ENCODE peak calls at places on chromosomes 13 and 19, in nine cellular contexts. One of them, this sample, is unnamed.

GRCh38 chr19:9934132-9934950 is 2.0 kb downstream of the OLFM2 start:
- DNase-seq in right atrium auricular region: peak
- DNase-seq in coronary artery: no peak
- DNase-seq in ovary: peak
- DNase-seq in left ventricle myocardium inferior: peak
- DNase-seq in HCT116: peak
- DNase-seq in CD8-positive, alpha-beta T cell: peak
- DNase-seq in lower lobe of right lung: peak
- DNase-seq in lung: peak
- DNase-seq in this sample: peak

GRCh38 chr13:112325142-112325808 is 50.9 kb upstream of the SPACA7 start:
- DNase-seq in right atrium auricular region: no peak
- DNase-seq in coronary artery: peak
- DNase-seq in ovary: no peak
- DNase-seq in left ventricle myocardium inferior: no peak
- DNase-seq in HCT116: no peak
- DNase-seq in CD8-positive, alpha-beta T cell: no peak
- DNase-seq in lower lobe of right lung: no peak
- DNase-seq in lung: no peak
- DNase-seq in this sample: no peak

GRCh38 chr13:27953671-27954405 is 15.3 kb downstream of the CDX2 start:
- DNase-seq in right atrium auricular region: no peak
- DNase-seq in coronary artery: peak
- DNase-seq in ovary: peak
- DNase-seq in left ventricle myocardium inferior: peak
- DNase-seq in HCT116: peak
- DNase-seq in CD8-positive, alpha-beta T cell: peak
- DNase-seq in lower lobe of right lung: peak
- DNase-seq in lung: peak
- DNase-seq in this sample: no peak

GRCh38 chr13:87999791-88000190 is 328.6 kb downstream of the SLITRK5 start:
- DNase-seq in right atrium auricular region: no peak
- DNase-seq in coronary artery: no peak
- DNase-seq in ovary: no peak
- DNase-seq in left ventricle myocardium inferior: no peak
- DNase-seq in HCT116: no peak
- DNase-seq in CD8-positive, alpha-beta T cell: no peak
- DNase-seq in lower lobe of right lung: no peak
- DNase-seq in lung: no peak
- DNase-seq in this sample: no peak

GRCh38 chr13:98915563-98916348 is 62.1 kb downstream of the DOCK9 start:
- DNase-seq in right atrium auricular region: no peak
- DNase-seq in coronary artery: no peak
- DNase-seq in ovary: no peak
- DNase-seq in left ventricle myocardium inferior: no peak
- DNase-seq in HCT116: no peak
- DNase-seq in CD8-positive, alpha-beta T cell: no peak
- DNase-seq in lower lobe of right lung: no peak
- DNase-seq in lung: no peak
- DNase-seq in this sample: no peak

GRCh38 chr19:42250249-42250665 is 4.7 kb downstream of the ERF start:
- DNase-seq in right atrium auricular region: peak
- DNase-seq in coronary artery: peak
- DNase-seq in ovary: peak
- DNase-seq in left ventricle myocardium inferior: no peak
- DNase-seq in HCT116: no peak
- DNase-seq in CD8-positive, alpha-beta T cell: no peak
- DNase-seq in lower lobe of right lung: no peak
- DNase-seq in lung: no peak
- DNase-seq in this sample: no peak

GRCh38 chr19:29690842-29691241 is 24.2 kb downstream of the C19orf12 start:
- DNase-seq in right atrium auricular region: no peak
- DNase-seq in coronary artery: no peak
- DNase-seq in ovary: no peak
- DNase-seq in left ventricle myocardium inferior: no peak
- DNase-seq in HCT116: peak
- DNase-seq in CD8-positive, alpha-beta T cell: peak
- DNase-seq in lower lobe of right lung: no peak
- DNase-seq in lung: no peak
- DNase-seq in this sample: no peak

GRCh38 chr13:71618154-71618553 is 248.8 kb downstream of the DACH1 start:
- DNase-seq in right atrium auricular region: no peak
- DNase-seq in coronary artery: no peak
- DNase-seq in ovary: no peak
- DNase-seq in left ventricle myocardium inferior: no peak
- DNase-seq in HCT116: no peak
- DNase-seq in CD8-positive, alpha-beta T cell: no peak
- DNase-seq in lower lobe of right lung: no peak
- DNase-seq in lung: no peak
- DNase-seq in this sample: no peak

GRCh38 chr19:45179063-45179847 is 671 bp downstream of the BLOC1S3 start:
- DNase-seq in right atrium auricular region: no peak
- DNase-seq in coronary artery: no peak
- DNase-seq in ovary: peak
- DNase-seq in left ventricle myocardium inferior: no peak
- DNase-seq in HCT116: no peak
- DNase-seq in CD8-positive, alpha-beta T cell: peak
- DNase-seq in lower lobe of right lung: peak
- DNase-seq in lung: peak
- DNase-seq in this sample: peak

GRCh38 chr19:50427997-50428425 is 4.7 kb upstream of the MYBPC2 start:
- DNase-seq in right atrium auricular region: peak
- DNase-seq in coronary artery: peak
- DNase-seq in ovary: peak
- DNase-seq in left ventricle myocardium inferior: peak
- DNase-seq in HCT116: no peak
- DNase-seq in CD8-positive, alpha-beta T cell: peak
- DNase-seq in lower lobe of right lung: peak
- DNase-seq in lung: peak
- DNase-seq in this sample: peak

GRCh38 chr13:45180713-45181601 is 19.9 kb downstream of the KCTD4 start:
- DNase-seq in right atrium auricular region: no peak
- DNase-seq in coronary artery: no peak
- DNase-seq in ovary: no peak
- DNase-seq in left ventricle myocardium inferior: no peak
- DNase-seq in HCT116: no peak
- DNase-seq in CD8-positive, alpha-beta T cell: no peak
- DNase-seq in lower lobe of right lung: no peak
- DNase-seq in lung: no peak
- DNase-seq in this sample: no peak

GRCh38 chr19:13993554-13994308 is 12.4 kb downstream of the RFX1 start:
- DNase-seq in right atrium auricular region: no peak
- DNase-seq in coronary artery: no peak
- DNase-seq in ovary: no peak
- DNase-seq in left ventricle myocardium inferior: no peak
- DNase-seq in HCT116: no peak
- DNase-seq in CD8-positive, alpha-beta T cell: peak
- DNase-seq in lower lobe of right lung: no peak
- DNase-seq in lung: no peak
- DNase-seq in this sample: peak
- H3K27ac ChIP-seq in right atrium auricular region: no peak
- H3K27ac ChIP-seq in coronary artery: no peak
- H3K27ac ChIP-seq in ovary: no peak
- H3K27ac ChIP-seq in left ventricle myocardium inferior: peak
- H3K27ac ChIP-seq in HCT116: no peak
- H3K27ac ChIP-seq in CD8-positive, alpha-beta T cell: no peak
- H3K27ac ChIP-seq in lower lobe of right lung: no peak
- H3K27ac ChIP-seq in lung: no peak
- H3K27ac ChIP-seq in this sample: no peak

GRCh38 chr19:2822846-2823245 is 3.2 kb downstream of the ZNF554 start:
- DNase-seq in right atrium auricular region: no peak
- DNase-seq in coronary artery: no peak
- DNase-seq in ovary: no peak
- DNase-seq in left ventricle myocardium inferior: no peak
- DNase-seq in HCT116: no peak
- DNase-seq in CD8-positive, alpha-beta T cell: no peak
- DNase-seq in lower lobe of right lung: no peak
- DNase-seq in lung: no peak
- DNase-seq in this sample: no peak

GRCh38 chr19:2827022-2827421 is 7.4 kb downstream of the ZNF554 start:
- DNase-seq in right atrium auricular region: no peak
- DNase-seq in coronary artery: no peak
- DNase-seq in ovary: no peak
- DNase-seq in left ventricle myocardium inferior: no peak
- DNase-seq in HCT116: no peak
- DNase-seq in CD8-positive, alpha-beta T cell: no peak
- DNase-seq in lower lobe of right lung: no peak
- DNase-seq in lung: no peak
- DNase-seq in this sample: no peak

GRCh38 chr19:2824129-2824528 is 4.5 kb downstream of the ZNF554 start:
- DNase-seq in right atrium auricular region: no peak
- DNase-seq in coronary artery: no peak
- DNase-seq in ovary: no peak
- DNase-seq in left ventricle myocardium inferior: no peak
- DNase-seq in HCT116: no peak
- DNase-seq in CD8-positive, alpha-beta T cell: no peak
- DNase-seq in lower lobe of right lung: no peak
- DNase-seq in lung: no peak
- DNase-seq in this sample: no peak

GRCh38 chr19:2820112-2820702 is 539 bp downstream of the ZNF554 start:
- DNase-seq in right atrium auricular region: no peak
- DNase-seq in coronary artery: no peak
- DNase-seq in ovary: no peak
- DNase-seq in left ventricle myocardium inferior: no peak
- DNase-seq in HCT116: no peak
- DNase-seq in CD8-positive, alpha-beta T cell: no peak
- DNase-seq in lower lobe of right lung: peak
- DNase-seq in lung: no peak
- DNase-seq in this sample: no peak

DNA sequence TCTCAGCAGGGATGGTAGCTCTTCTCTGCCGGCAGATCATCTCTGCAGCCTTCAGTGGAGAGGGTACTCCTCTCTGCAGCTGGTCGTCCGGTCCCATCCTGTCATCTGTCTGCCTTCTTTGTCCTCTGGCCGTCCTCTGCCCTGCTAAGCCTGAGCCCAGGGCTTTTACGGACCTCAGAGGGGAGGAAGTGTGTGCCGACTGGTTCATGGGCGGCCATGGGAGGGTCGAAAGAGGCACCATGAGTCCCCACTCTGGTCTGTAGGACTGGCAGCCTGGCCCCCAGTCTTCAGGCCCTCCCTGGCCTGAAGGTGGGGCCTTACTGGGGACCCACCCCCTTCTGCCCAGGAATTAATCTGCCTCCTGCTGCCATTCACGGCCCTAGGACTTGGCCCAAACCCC is 4.0 kb downstream of the ZNF554 start:
- DNase-seq in right atrium auricular region: no peak
- DNase-seq in coronary artery: no peak
- DNase-seq in ovary: no peak
- DNase-seq in left ventricle myocardium inferior: no peak
- DNase-seq in HCT116: no peak
- DNase-seq in CD8-positive, alpha-beta T cell: no peak
- DNase-seq in lower lobe of right lung: no peak
- DNase-seq in lung: no peak
- DNase-seq in this sample: no peak
- H3K4me3 ChIP-seq in right atrium auricular region: no peak
- H3K4me3 ChIP-seq in coronary artery: no peak
- H3K4me3 ChIP-seq in ovary: no peak
- H3K4me3 ChIP-seq in left ventricle myocardium inferior: no peak
- H3K4me3 ChIP-seq in HCT116: no peak
- H3K4me3 ChIP-seq in CD8-positive, alpha-beta T cell: no peak
- H3K4me3 ChIP-seq in lower lobe of right lung: no peak
- H3K4me3 ChIP-seq in lung: no peak
- H3K4me3 ChIP-seq in this sample: no peak

GRCh38 chr19:18059902-18060301 is 26.8 kb downstream of the IL12RB1 start:
- DNase-seq in right atrium auricular region: no peak
- DNase-seq in coronary artery: no peak
- DNase-seq in ovary: no peak
- DNase-seq in left ventricle myocardium inferior: no peak
- DNase-seq in HCT116: no peak
- DNase-seq in CD8-positive, alpha-beta T cell: no peak
- DNase-seq in lower lobe of right lung: no peak
- DNase-seq in lung: no peak
- DNase-seq in this sample: no peak

GRCh38 chr19:18065173-18065495 is 21.6 kb downstream of the IL12RB1 start:
- DNase-seq in right atrium auricular region: no peak
- DNase-seq in coronary artery: no peak
- DNase-seq in ovary: no peak
- DNase-seq in left ventricle myocardium inferior: no peak
- DNase-seq in HCT116: no peak
- DNase-seq in CD8-positive, alpha-beta T cell: no peak
- DNase-seq in lower lobe of right lung: no peak
- DNase-seq in lung: no peak
- DNase-seq in this sample: no peak

GRCh38 chr19:18062043-18062442 is 24.7 kb downstream of the IL12RB1 start:
- DNase-seq in right atrium auricular region: no peak
- DNase-seq in coronary artery: no peak
- DNase-seq in ovary: no peak
- DNase-seq in left ventricle myocardium inferior: no peak
- DNase-seq in HCT116: no peak
- DNase-seq in CD8-positive, alpha-beta T cell: no peak
- DNase-seq in lower lobe of right lung: no peak
- DNase-seq in lung: no peak
- DNase-seq in this sample: no peak

GRCh38 chr19:18060472-18060871 is 26.3 kb downstream of the IL12RB1 start:
- DNase-seq in right atrium auricular region: no peak
- DNase-seq in coronary artery: no peak
- DNase-seq in ovary: no peak
- DNase-seq in left ventricle myocardium inferior: no peak
- DNase-seq in HCT116: no peak
- DNase-seq in CD8-positive, alpha-beta T cell: no peak
- DNase-seq in lower lobe of right lung: no peak
- DNase-seq in lung: no peak
- DNase-seq in this sample: no peak

GRCh38 chr19:18063463-18063862 is 23.3 kb downstream of the IL12RB1 start:
- DNase-seq in right atrium auricular region: no peak
- DNase-seq in coronary artery: no peak
- DNase-seq in ovary: no peak
- DNase-seq in left ventricle myocardium inferior: no peak
- DNase-seq in HCT116: no peak
- DNase-seq in CD8-positive, alpha-beta T cell: no peak
- DNase-seq in lower lobe of right lung: no peak
- DNase-seq in lung: no peak
- DNase-seq in this sample: no peak
- TF ChIP-seq CTCF in right atrium auricular region: no peak
- TF ChIP-seq CTCF in coronary artery: no peak
- TF ChIP-seq CTCF in ovary: no peak
- TF ChIP-seq CTCF in left ventricle myocardium inferior: no peak
- TF ChIP-seq CTCF in HCT116: peak
- TF ChIP-seq CTCF in CD8-positive, alpha-beta T cell: no peak
- TF ChIP-seq CTCF in lower lobe of right lung: no peak
- TF ChIP-seq CTCF in lung: no peak
- TF ChIP-seq CTCF in this sample: no peak

DNA sequence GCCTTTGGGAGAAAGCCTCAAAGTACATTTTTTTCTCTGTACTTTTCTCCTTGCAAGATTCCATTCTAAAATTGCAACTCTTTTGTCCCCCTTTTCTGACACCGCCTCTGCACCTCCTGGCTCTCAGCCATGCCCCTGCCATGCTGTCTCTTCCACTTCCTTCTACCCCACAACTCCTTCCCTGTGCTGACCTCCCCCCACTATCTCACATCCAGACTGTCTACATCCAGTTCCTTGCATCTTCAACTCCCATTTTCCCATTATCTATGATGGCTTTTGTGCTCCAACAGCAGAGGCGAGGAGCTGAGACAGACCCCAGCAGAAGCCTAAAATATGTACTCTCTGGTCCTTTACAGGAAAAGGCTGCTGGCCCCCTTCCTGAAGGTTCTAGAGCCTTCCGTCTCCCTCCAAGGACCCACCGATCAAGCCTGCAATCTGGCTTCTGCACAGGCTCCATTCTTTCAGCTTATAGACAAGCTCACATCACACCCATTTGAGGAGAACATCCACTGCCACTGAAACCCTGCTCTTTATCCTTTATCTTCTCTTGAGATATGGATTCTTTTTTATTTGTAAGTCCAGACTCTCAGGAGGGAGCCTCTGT is 50.2 kb downstream of the RFX2 start:
- DNase-seq in right atrium auricular region: peak
- DNase-seq in coronary artery: peak
- DNase-seq in ovary: no peak
- DNase-seq in left ventricle myocardium inferior: no peak
- DNase-seq in HCT116: no peak
- DNase-seq in CD8-positive, alpha-beta T cell: no peak
- DNase-seq in lower lobe of right lung: no peak
- DNase-seq in lung: no peak
- DNase-seq in this sample: no peak
- H3K27ac ChIP-seq in right atrium auricular region: peak
- H3K27ac ChIP-seq in coronary artery: peak
- H3K27ac ChIP-seq in ovary: no peak
- H3K27ac ChIP-seq in left ventricle myocardium inferior: peak
- H3K27ac ChIP-seq in HCT116: no peak
- H3K27ac ChIP-seq in CD8-positive, alpha-beta T cell: no peak
- H3K27ac ChIP-seq in lower lobe of right lung: peak
- H3K27ac ChIP-seq in lung: no peak
- H3K27ac ChIP-seq in this sample: no peak

This sample was measured in dorsolateral prefrontal cortex.